ENCODE peak calls at places on chromosomes 2 and 18, in seven cellular contexts. N is stimulated activated CD4-positive, alpha-beta T cell treated with anti-CD3 and anti-CD28 coated beads, Interleukin-12 subunit alpha, Interleukin-12 subunit beta, amount 100 ng/mL, for 4 hours; T is stimulated activated CD8-positive, alpha-beta memory T cell treated with anti-CD3 and anti-CD28 coated beads, Interleukin-4, amount 100 ng/mL, for 1 hour; Q is COR-L47; Z is NCI-H460; L is activated naive CD8-positive, alpha-beta T cell treated with anti-CD3 and anti-CD28 coated beads for 36 hours; I is RWPE1. C is an unnamed sample.

GRCh38 chr2:9897331-9897737 is 54.1 kb downstream of the TAF1B start:
- DNase-seq in N (peak; percentile 19), T (no peak), Q (peak; percentile 8), Z (peak; percentile 80), L (peak; percentile 59), I (peak; percentile 83), C (no peak)

GRCh38 chr18:9665311-9665710 is 42.8 kb upstream of the RAB31 start:
- DNase-seq in N (no peak), T (no peak), Q (no peak), Z (no peak), L (no peak), I (no peak), C (no peak)

GRCh38 chr2:54570925-54571694 is 115.0 kb downstream of the SPTBN1 start:
- DNase-seq in N (peak; percentile 34), T (no peak), Q (no peak), Z (peak; percentile 78), L (peak; percentile 78), I (peak; percentile 77), C (no peak)

GRCh38 chr18:58272779-58273500 is 228.9 kb downstream of the NEDD4L start:
- DNase-seq in N (no peak), T (no peak), Q (no peak), Z (no peak), L (no peak), I (no peak), C (no peak)

GRCh38 chr2:53265900-53266299 is 501.7 kb upstream of the CHAC2 start:
- DNase-seq in N (no peak), T (no peak), Q (no peak), Z (no peak), L (no peak), I (no peak), C (no peak)

GRCh38 chr18:48989304-48990284 is 38.8 kb upstream of the SMAD7 start:
- DNase-seq in N (no peak), T (no peak), Q (no peak), Z (no peak), L (no peak), I (no peak), C (no peak)

GRCh38 chr2:238005528-238005927 is 38.7 kb downstream of the UBE2F start:
- DNase-seq in N (no peak), T (no peak), Q (no peak), Z (no peak), L (no peak), I (peak; percentile 17), C (no peak)

GRCh38 chr2:238921681-238922319 is 73.9 kb downstream of the TWIST2 start:
- DNase-seq in N (no peak), T (no peak), Q (no peak), Z (no peak), L (no peak), I (no peak), C (no peak)

GRCh38 chr2:240467659-240468299 is 32.3 kb downstream of the GPC1 start:
- DNase-seq in N (no peak), T (no peak), Q (no peak), Z (no peak), L (no peak), I (no peak), C (no peak)

GRCh38 chr2:180033993-180034894 is 27.1 kb upstream of the CWC22 start:
- DNase-seq in N (no peak), T (no peak), Q (peak; percentile 65), Z (no peak), L (no peak), I (no peak), C (no peak)